ENCODE peak calls at places on chromosome 20, in five cellular contexts. B, X, C, U and Y are unnamed samples.

GRCh38 chr20:44461142-44461802 is 14.4 kb upstream of the TTPAL start:
- DNase-seq in X (no peak), U (no peak), C (no peak), B (no peak), Y (no peak)

GRCh38 chr20:57738484-57738883 is 28.7 kb upstream of the PMEPA1 start:
- DNase-seq in C (no peak), U (no peak), X (peak), B (no peak), Y (no peak)

GRCh38 chr20:21125072-21125848 is 622 bp upstream of the KIZ start:
- DNase-seq in C (peak), B (no peak), U (no peak), X (peak), Y (peak)

GRCh38 chr20:2692036-2692885 is at the start of gene EBF4:
- DNase-seq in X (no peak), U (no peak), B (no peak), C (no peak), Y (no peak)

GRCh38 chr20:45921618-45922189 is 9.7 kb upstream of the PLTP start:
- DNase-seq in C (no peak), B (no peak), X (no peak), U (no peak), Y (no peak)

GRCh38 chr20:47054945-47055344 is 160.3 kb downstream of the EYA2 start:
- DNase-seq in X (no peak), U (no peak), C (no peak), B (no peak), Y (peak)

GRCh38 chr20:38084425-38084951 is 50.9 kb downstream of the RPRD1B start:
- DNase-seq in C (peak), X (no peak), U (peak), B (no peak), Y (peak)

GRCh38 chr20:7723284-7723683 is 217.0 kb downstream of the HAO1 start:
- DNase-seq in C (peak), B (no peak), U (no peak), X (no peak), Y (peak)

GRCh38 chr20:14189794-14190402 is 147.5 kb downstream of the FLRT3 start:
- DNase-seq in X (peak), B (no peak), U (peak), C (no peak), Y (peak)